ENCODE peak calls at places on chromosome 2, in four cellular contexts. X, Z, S and M are unnamed samples.

GRCh38 chr2:135952891-135953290 is 32.5 kb downstream of the DARS1 start:
- DNase-seq in X (no peak), Z (no peak), S (no peak), M (no peak)

GRCh38 chr2:7773362-7773973 is 856.3 kb downstream of the RNF144A start:
- DNase-seq in X (peak; percentile 99), Z (peak; percentile 72), S (no peak), M (no peak)

GRCh38 chr2:169285528-169285927 is 76.8 kb downstream of the LRP2 start:
- DNase-seq in X (no peak), Z (no peak), S (no peak), M (no peak)

GRCh38 chr2:199739413-199740110 is 111.4 kb downstream of the FTCDNL1 start:
- DNase-seq in X (peak; percentile 8), Z (peak; percentile 21), S (peak; percentile 39), M (no peak)

GRCh38 chr2:134307334-134307733 is 53.5 kb downstream of the MGAT5 start:
- DNase-seq in X (no peak), Z (no peak), S (no peak), M (no peak)

GRCh38 chr2:219041252-219041651 is at the start of gene CFAP65:
- DNase-seq in X (peak; percentile 46), Z (no peak), S (no peak), M (peak; percentile 15)

GRCh38 chr2:190111166-190111565 is 48.6 kb upstream of the MSTN start:
- DNase-seq in X (no peak), Z (no peak), S (no peak), M (no peak)

GRCh38 chr2:150212722-150213171 is 274.7 kb downstream of the RND3 start:
- DNase-seq in X (no peak), Z (no peak), S (peak; percentile 27), M (peak; percentile 59)

GRCh38 chr2:27685577-27685976 is 21.9 kb downstream of the SLC4A1AP start:
- DNase-seq in X (no peak), Z (no peak), S (no peak), M (no peak)